ENCODE peak calls at places on chromosomes 4 and X, in ten cellular contexts. One of them, this sample, is unnamed.

GRCh38 chr4:1183985-1184773 is 11.8 kb upstream of the SPON2 start:
- DNase-seq in amniotic epithelial cell: no peak
- DNase-seq in GM04504: no peak
- DNase-seq in AG20443: no peak
- DNase-seq in astrocyte of the spinal cord: no peak
- DNase-seq in NCI-H1436: no peak
- DNase-seq in lower lobe of right lung: no peak
- DNase-seq in D341Med: no peak
- DNase-seq in ELR: no peak
- DNase-seq in stimulated activated CD8-positive, alpha-beta memory T cell treated with anti-CD3 and anti-CD28 coated beads, Interleukin-2, amount 100 ng/mL, for 48 hours: no peak
- DNase-seq in this sample: peak; percentile 58

GRCh38 chr4:183504930-183505555 is at the start of gene ING2:
- DNase-seq in ELR: peak; percentile 81
- DNase-seq in amniotic epithelial cell: peak; percentile 55
- DNase-seq in NCI-H1436: peak; percentile 78
- DNase-seq in lower lobe of right lung: no peak
- DNase-seq in astrocyte of the spinal cord: no peak
- DNase-seq in D341Med: peak; percentile 85
- DNase-seq in AG20443: peak; percentile 88
- DNase-seq in GM04504: no peak
- DNase-seq in stimulated activated CD8-positive, alpha-beta memory T cell treated with anti-CD3 and anti-CD28 coated beads, Interleukin-2, amount 100 ng/mL, for 48 hours: no peak
- DNase-seq in this sample: peak; percentile 98

GRCh38 chr4:107115185-107115847 is 79.2 kb upstream of the DKK2 start:
- DNase-seq in astrocyte of the spinal cord: peak; percentile 43
- DNase-seq in NCI-H1436: no peak
- DNase-seq in GM04504: peak; percentile 15
- DNase-seq in AG20443: peak; percentile 28
- DNase-seq in stimulated activated CD8-positive, alpha-beta memory T cell treated with anti-CD3 and anti-CD28 coated beads, Interleukin-2, amount 100 ng/mL, for 48 hours: no peak
- DNase-seq in amniotic epithelial cell: peak; percentile 77
- DNase-seq in D341Med: no peak
- DNase-seq in ELR: no peak
- DNase-seq in lower lobe of right lung: no peak
- DNase-seq in this sample: no peak

GRCh38 chr4:152165146-152165545 is 370.7 kb downstream of the FBXW7 start:
- DNase-seq in AG20443: no peak
- DNase-seq in ELR: peak; percentile 17
- DNase-seq in GM04504: no peak
- DNase-seq in NCI-H1436: no peak
- DNase-seq in stimulated activated CD8-positive, alpha-beta memory T cell treated with anti-CD3 and anti-CD28 coated beads, Interleukin-2, amount 100 ng/mL, for 48 hours: no peak
- DNase-seq in amniotic epithelial cell: no peak
- DNase-seq in D341Med: no peak
- DNase-seq in astrocyte of the spinal cord: no peak
- DNase-seq in lower lobe of right lung: no peak
- DNase-seq in this sample: no peak

GRCh38 chr4:26192921-26193894 is 127.6 kb upstream of the RBPJ start:
- DNase-seq in astrocyte of the spinal cord: no peak
- DNase-seq in ELR: no peak
- DNase-seq in stimulated activated CD8-positive, alpha-beta memory T cell treated with anti-CD3 and anti-CD28 coated beads, Interleukin-2, amount 100 ng/mL, for 48 hours: no peak
- DNase-seq in AG20443: no peak
- DNase-seq in NCI-H1436: no peak
- DNase-seq in D341Med: no peak
- DNase-seq in amniotic epithelial cell: peak; percentile 71
- DNase-seq in lower lobe of right lung: no peak
- DNase-seq in GM04504: no peak
- DNase-seq in this sample: no peak

GRCh38 chr4:118587946-118588345 is 97.2 kb upstream of the METTL14 start:
- DNase-seq in stimulated activated CD8-positive, alpha-beta memory T cell treated with anti-CD3 and anti-CD28 coated beads, Interleukin-2, amount 100 ng/mL, for 48 hours: no peak
- DNase-seq in amniotic epithelial cell: no peak
- DNase-seq in NCI-H1436: no peak
- DNase-seq in ELR: no peak
- DNase-seq in AG20443: no peak
- DNase-seq in lower lobe of right lung: no peak
- DNase-seq in D341Med: no peak
- DNase-seq in astrocyte of the spinal cord: no peak
- DNase-seq in GM04504: no peak
- DNase-seq in this sample: no peak

GRCh38 chrX:63013549-63013948 is 337.6 kb downstream of the SPIN4 start:
- DNase-seq in amniotic epithelial cell: no peak
- DNase-seq in lower lobe of right lung: no peak
- DNase-seq in AG20443: no peak
- DNase-seq in stimulated activated CD8-positive, alpha-beta memory T cell treated with anti-CD3 and anti-CD28 coated beads, Interleukin-2, amount 100 ng/mL, for 48 hours: no peak
- DNase-seq in D341Med: no peak
- DNase-seq in GM04504: no peak
- DNase-seq in ELR: no peak
- DNase-seq in NCI-H1436: no peak
- DNase-seq in astrocyte of the spinal cord: no peak
- DNase-seq in this sample: no peak

GRCh38 chrX:1246816-1247215 is 21.8 kb upstream of the CSF2RA start:
- DNase-seq in amniotic epithelial cell: peak; percentile 15
- DNase-seq in stimulated activated CD8-positive, alpha-beta memory T cell treated with anti-CD3 and anti-CD28 coated beads, Interleukin-2, amount 100 ng/mL, for 48 hours: peak; percentile 83
- DNase-seq in NCI-H1436: no peak
- DNase-seq in D341Med: peak; percentile 75
- DNase-seq in ELR: peak; percentile 51
- DNase-seq in GM04504: peak; percentile 20
- DNase-seq in astrocyte of the spinal cord: peak; percentile 15
- DNase-seq in lower lobe of right lung: peak; percentile 83
- DNase-seq in AG20443: peak; percentile 76
- DNase-seq in this sample: peak; percentile 94

GRCh38 chr4:38889143-38889542 is 21.5 kb downstream of the FAM114A1 start:
- DNase-seq in AG20443: peak; percentile 70
- DNase-seq in lower lobe of right lung: no peak
- DNase-seq in GM04504: peak; percentile 37
- DNase-seq in ELR: peak; percentile 89
- DNase-seq in amniotic epithelial cell: peak; percentile 86
- DNase-seq in D341Med: no peak
- DNase-seq in astrocyte of the spinal cord: peak; percentile 85
- DNase-seq in NCI-H1436: no peak
- DNase-seq in stimulated activated CD8-positive, alpha-beta memory T cell treated with anti-CD3 and anti-CD28 coated beads, Interleukin-2, amount 100 ng/mL, for 48 hours: no peak
- DNase-seq in this sample: peak; percentile 80

GRCh38 chrX:49089553-49089952 is 9.9 kb upstream of the WDR45 start:
- DNase-seq in ELR: no peak
- DNase-seq in amniotic epithelial cell: no peak
- DNase-seq in stimulated activated CD8-positive, alpha-beta memory T cell treated with anti-CD3 and anti-CD28 coated beads, Interleukin-2, amount 100 ng/mL, for 48 hours: no peak
- DNase-seq in NCI-H1436: no peak
- DNase-seq in D341Med: no peak
- DNase-seq in GM04504: no peak
- DNase-seq in AG20443: no peak
- DNase-seq in astrocyte of the spinal cord: no peak
- DNase-seq in lower lobe of right lung: no peak
- DNase-seq in this sample: no peak

GRCh38 chr4:176302283-176303275 is 17.2 kb upstream of the SPCS3 start:
- DNase-seq in ELR: peak; percentile 88
- DNase-seq in D341Med: no peak
- DNase-seq in astrocyte of the spinal cord: peak; percentile 76
- DNase-seq in GM04504: no peak
- DNase-seq in NCI-H1436: no peak
- DNase-seq in AG20443: peak; percentile 64
- DNase-seq in stimulated activated CD8-positive, alpha-beta memory T cell treated with anti-CD3 and anti-CD28 coated beads, Interleukin-2, amount 100 ng/mL, for 48 hours: no peak
- DNase-seq in amniotic epithelial cell: peak; percentile 90
- DNase-seq in lower lobe of right lung: no peak
- DNase-seq in this sample: peak; percentile 89

This sample was measured in osteoblast.